ENCODE peak calls at places on chromosomes 13 and 19, in five cellular contexts. T is upper lobe of left lung, S is fibroblast of mammary gland, G is mesendoderm, O is cardiac muscle cell. E is an unnamed sample.
A peak's percentile ranks its signal among the peaks of the same experiment; 100 is the strongest.

GRCh38 chr13:114282143-114282685 is 813 bp downstream of the UPF3A start:
- DNase-seq in S (peak; percentile 61), O (no peak), T (peak; percentile 90), G (no peak), E (peak; percentile 16)

GRCh38 chr19:16260160-16260793 is 62.6 kb downstream of the AP1M1 start:
- DNase-seq in T (no peak), S (no peak), O (no peak), G (no peak), E (no peak)

GRCh38 chr19:10895920-10896319 is 24.6 kb downstream of the CARM1 start:
- DNase-seq in G (peak; percentile 37), S (no peak), O (no peak), T (no peak), E (no peak)

GRCh38 chr13:25281193-25281936 is 5.9 kb downstream of the MTMR6 start:
- DNase-seq in T (no peak), S (no peak), G (no peak), O (peak; percentile 15), E (no peak)

GRCh38 chr19:42122691-42123607 is 9.3 kb downstream of the POU2F2 start:
- DNase-seq in O (no peak), S (no peak), T (no peak), G (no peak), E (no peak)

GRCh38 chr19:18435848-18436631 is 1.9 kb downstream of the ISYNA1 start:
- DNase-seq in T (peak; percentile 83), S (no peak), G (no peak), O (no peak), E (no peak)

GRCh38 chr19:40284501-40285352 is at the start of gene AKT2:
- DNase-seq in O (peak; percentile 66), T (peak; percentile 94), S (peak; percentile 48), G (peak; percentile 90), E (peak; percentile 31)

GRCh38 chr13:113837554-113838355 is 26.1 kb downstream of the GAS6 start:
- DNase-seq in S (peak; percentile 99), O (peak; percentile 98), G (peak; percentile 86), T (peak; percentile 90), E (peak; percentile 95)

GRCh38 chr13:29494520-29494919 is 101.0 kb downstream of the SLC7A1 start:
- DNase-seq in S (no peak), G (no peak), T (no peak), O (no peak), E (no peak)

GRCh38 chr13:39612023-39612637 is 9.1 kb upstream of the LHFPL6 start:
- DNase-seq in S (peak; percentile 78), G (peak; percentile 78), T (no peak), O (peak; percentile 84), E (peak; percentile 81)

GRCh38 chr13:96967248-96967745 is 27.0 kb downstream of the OXGR1 start:
- DNase-seq in S (no peak), G (peak; percentile 40), T (no peak), O (no peak), E (no peak)

GRCh38 chr13:110551284-110551683 is 10.2 kb downstream of the RAB20 start:
- DNase-seq in S (no peak), O (no peak), G (no peak), T (no peak), E (no peak)

GRCh38 chr13:26967119-26968038 is 204.2 kb downstream of the USP12 start:
- DNase-seq in S (peak; percentile 49), G (no peak), T (peak; percentile 58), O (peak; percentile 70), E (no peak)

GRCh38 chr19:42067315-42067888 is 2.6 kb downstream of the GRIK5 start:
- DNase-seq in S (no peak), T (no peak), O (no peak), G (no peak), E (no peak)

GRCh38 chr19:10828981-10829821 is 6.8 kb downstream of the TMED1 start:
- DNase-seq in T (peak; percentile 73), G (peak; percentile 34), S (no peak), O (no peak), E (no peak)

GRCh38 chr19:33093420-33094210 is 12.6 kb downstream of the GPATCH1 start:
- DNase-seq in G (no peak), S (no peak), O (no peak), T (no peak), E (no peak)

GRCh38 chr13:50842711-50843255 is 709 bp downstream of the DLEU7 start:
- DNase-seq in T (no peak), S (no peak), G (peak; percentile 3), O (no peak), E (no peak)

GRCh38 chr19:47467914-47468313 is 3.8 kb downstream of the SLC8A2 start:
- DNase-seq in O (no peak), G (no peak), S (no peak), T (no peak), E (no peak)

GRCh38 chr13:44573790-44574465 is 2.2 kb downstream of the TSC22D1 start:
- DNase-seq in S (peak; percentile 46), G (peak; percentile 78), T (no peak), O (peak; percentile 63), E (peak; percentile 28)

GRCh38 chr13:111517641-111518010 is 197.2 kb downstream of the TEX29 start:
- DNase-seq in T (no peak), G (peak; percentile 12), O (no peak), S (no peak), E (no peak)

GRCh38 chr13:51453959-51454703 is 1.3 kb upstream of the INTS6 start:
- DNase-seq in S (peak; percentile 21), T (no peak), O (no peak), G (peak; percentile 61), E (peak; percentile 23)

GRCh38 chr13:97395437-97396136 is 38.4 kb upstream of the RAP2A start:
- DNase-seq in S (peak; percentile 71), G (no peak), T (no peak), O (peak; percentile 40), E (no peak)

GRCh38 chr19:2701361-2702169 is 929 bp downstream of the GNG7 start:
- DNase-seq in T (no peak), S (no peak), G (no peak), O (no peak), E (no peak)

GRCh38 chr19:2703691-2704216 is 1.3 kb upstream of the GNG7 start:
- DNase-seq in T (no peak), O (no peak), S (no peak), G (no peak), E (no peak)

GRCh38 chr19:2700660-2701360 is 1.7 kb downstream of the GNG7 start:
- DNase-seq in O (no peak), S (no peak), G (no peak), T (no peak), E (no peak)

GRCh38 chr19:2702170-2703076 is at the start of gene GNG7:
- DNase-seq in S (peak; percentile 70), O (peak; percentile 92), G (peak; percentile 93), T (peak; percentile 99), E (peak; percentile 93)

GRCh38 chr19:2703077-2703437 is 563 bp upstream of the GNG7 start:
- DNase-seq in O (no peak), T (no peak), S (no peak), G (no peak), E (no peak)
- H3K4me3 ChIP-seq in O (no peak overlapping the region), T (peak overlapping the region; percentile 68), S (peak overlapping the region; percentile 15), G (no peak overlapping the region), E (peak overlapping the region; percentile 73)

GRCh38 chr19:35509018-35509652 is 4.3 kb downstream of the DMKN start:
- DNase-seq in G (peak; percentile 88), O (no peak), S (no peak), T (no peak), E (peak; percentile 57)
- H3K4me3 ChIP-seq in G (peak overlapping the region; percentile 83), O (peak overlapping the region; percentile 49), S (no peak overlapping the region), T (peak overlapping the region; percentile 45), E (peak overlapping the region; percentile 41)

GRCh38 chr19:2608602-2608922 is 93.9 kb downstream of the GNG7 start:
- DNase-seq in O (no peak), T (no peak), G (no peak), S (no peak), E (no peak)

GRCh38 chr19:2604747-2605329 is 97.7 kb downstream of the GNG7 start:
- DNase-seq in T (no peak), S (no peak), O (no peak), G (no peak), E (no peak)

GRCh38 chr19:2609389-2610116 is 92.9 kb downstream of the GNG7 start:
- DNase-seq in T (no peak), G (no peak), O (no peak), S (no peak), E (no peak)

GRCh38 chr19:2610637-2611482 is 91.6 kb downstream of the GNG7 start:
- DNase-seq in T (peak; percentile 97), O (peak; percentile 95), S (peak; percentile 91), G (peak; percentile 96), E (peak; percentile 91)

DNA sequence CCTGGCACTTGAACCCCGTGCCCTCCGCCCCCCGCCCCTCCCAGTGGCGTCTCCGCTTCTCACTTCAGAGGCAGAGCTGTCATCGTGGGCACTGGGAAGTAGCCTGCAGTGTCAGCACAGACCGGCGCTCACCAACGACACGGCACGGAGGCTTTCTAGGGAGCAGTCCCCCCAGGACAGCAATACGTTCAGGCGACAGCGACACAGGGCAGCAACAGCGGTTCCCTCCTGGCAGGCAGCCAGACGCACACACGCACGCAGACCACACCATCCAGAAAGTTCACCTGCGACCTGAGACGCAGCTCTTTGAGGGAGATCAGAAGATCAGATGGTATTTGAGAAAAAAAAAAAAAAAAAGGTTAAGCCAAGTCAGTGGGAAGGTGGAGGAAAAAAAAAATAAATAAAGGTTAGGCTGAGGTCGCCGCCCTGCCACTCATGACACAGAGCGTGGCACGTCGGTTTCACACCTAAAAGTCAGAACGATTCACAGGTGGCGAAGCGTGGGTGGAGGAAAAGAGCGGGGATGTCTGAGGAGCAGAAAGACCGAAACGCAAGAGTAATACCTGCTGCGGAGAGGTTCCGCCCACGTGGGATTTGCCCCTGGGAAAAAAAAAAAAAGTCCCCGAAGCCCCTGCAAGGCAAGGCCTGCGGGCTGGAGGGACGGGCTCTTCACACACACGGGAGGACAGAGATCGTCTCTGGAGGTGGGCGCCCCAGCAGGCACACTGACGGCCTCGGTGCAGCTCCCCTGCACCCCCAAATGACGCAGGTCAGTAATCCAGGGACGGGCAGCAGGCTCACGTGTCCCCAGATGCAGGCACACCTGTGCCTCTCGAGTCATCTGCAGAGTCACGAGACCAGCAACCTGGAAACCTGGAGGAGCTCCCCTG is 94.5 kb downstream of the GNG7 start:
- DNase-seq in S (no peak), O (no peak), T (peak; percentile 81), G (no peak), E (no peak)
- H3K4me3 ChIP-seq in S (no peak overlapping the region), O (no peak overlapping the region), T (no peak overlapping the region), G (no peak overlapping the region), E (no peak overlapping the region)

GRCh38 chr19:3949997-3950859 is 17.4 kb downstream of the NMRK2 start:
- DNase-seq in G (no peak), S (no peak), T (no peak), O (no peak), E (no peak)
- H3K4me3 ChIP-seq in G (no peak overlapping the region), S (no peak overlapping the region), T (peak overlapping the region; percentile 22), O (no peak overlapping the region), E (no peak overlapping the region)

DNA sequence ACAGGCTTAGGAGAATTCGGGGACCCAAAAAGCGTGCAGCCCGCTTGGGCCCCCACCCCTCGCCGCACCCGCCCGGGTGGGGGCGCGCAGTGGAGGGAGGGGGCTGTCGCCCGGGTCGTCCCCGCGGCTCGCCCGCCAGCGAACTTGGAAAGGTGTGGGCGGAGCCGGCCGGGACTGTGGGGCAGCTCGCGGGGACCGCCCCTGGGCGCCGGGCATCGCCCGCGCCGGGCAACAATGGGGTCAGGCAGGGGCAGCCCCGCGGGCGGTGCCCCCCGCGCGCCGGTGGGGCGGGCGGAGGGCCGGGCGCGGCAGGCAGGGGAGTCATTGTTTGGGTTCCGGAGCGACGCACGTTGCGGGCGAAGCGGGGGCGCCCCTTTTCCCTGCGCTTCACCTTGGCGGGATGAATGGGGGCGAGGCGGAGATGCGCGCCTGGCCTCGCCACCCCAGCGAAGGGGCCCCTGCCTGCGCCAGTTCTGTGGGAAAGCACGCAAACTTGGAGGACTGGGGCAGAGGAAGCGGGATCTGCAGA is 637 bp upstream of the KLF12 start:
- DNase-seq in G (peak; percentile 68), T (peak; percentile 92), O (no peak), S (no peak), E (peak; percentile 18)
- H3K4me3 ChIP-seq in G (peak overlapping the region; percentile 72), T (peak overlapping the region; percentile 88), O (peak overlapping the region; percentile 95), S (peak overlapping the region; percentile 88), E (peak overlapping the region; percentile 77)

E was measured in prostate gland.